ENCODE peak calls at places on chromosomes 16 and 17, in four cellular contexts. I, J, R and C are unnamed samples.

GRCh38 chr17:945672-946071 is 33.9 kb downstream of the NXN start:
- DNase-seq in J (no peak), R (no peak), I (no peak), C (no peak)

GRCh38 chr16:21301168-21301894 is 23.2 kb upstream of the CRYM start:
- DNase-seq in R (peak), J (peak), I (peak), C (peak)

GRCh38 chr17:81715107-81715871 is 3.2 kb downstream of the SLC25A10 start:
- DNase-seq in I (no peak), R (no peak), J (no peak), C (no peak)

GRCh38 chr17:15981646-15982580 is 17.6 kb downstream of the ZSWIM7 start:
- DNase-seq in J (no peak), R (peak), I (no peak), C (no peak)

GRCh38 chr17:16150251-16150859 is 65.0 kb downstream of the NCOR1 start:
- DNase-seq in I (no peak), J (no peak), R (no peak), C (no peak)

GRCh38 chr16:60123387-60124023 is 1389.4 kb upstream of the GOT2 start:
- DNase-seq in J (no peak), R (no peak), I (no peak), C (no peak)

GRCh38 chr17:57553991-57554825 is 190.9 kb downstream of the CCDC182 start:
- DNase-seq in J (no peak), I (no peak), R (peak), C (peak)

GRCh38 chr16:30588651-30589050 is 3.2 kb upstream of the ZNF785 start:
- DNase-seq in J (no peak), I (no peak), R (no peak), C (no peak)

GRCh38 chr16:65895906-65896305 is 470.6 kb upstream of the CDH5 start:
- DNase-seq in J (no peak), I (no peak), R (no peak), C (no peak)

GRCh38 chr17:60656499-60656898 is 21.2 kb upstream of the BCAS3 start:
- DNase-seq in J (no peak), R (peak), I (no peak), C (no peak)

GRCh38 chr17:73105448-73105847 is 13.0 kb upstream of the SLC39A11 start:
- DNase-seq in I (no peak), R (no peak), J (no peak), C (no peak)

GRCh38 chr17:2067559-2067958 is 12.7 kb downstream of the HIC1 start:
- DNase-seq in I (no peak), J (no peak), R (no peak), C (no peak)

GRCh38 chr16:89036776-89037175 is 56.9 kb upstream of the ACSF3 start:
- DNase-seq in R (no peak), I (no peak), J (no peak), C (no peak)

GRCh38 chr17:74011963-74012362 is 191.5 kb upstream of the RPL38 start:
- DNase-seq in I (no peak), J (no peak), R (no peak), C (peak)

GRCh38 chr17:13558588-13558987 is 43.1 kb downstream of the HS3ST3A1 start:
- DNase-seq in I (no peak), R (no peak), J (no peak), C (no peak)

GRCh38 chr17:70307430-70307829 is 138.1 kb downstream of the KCNJ2 start:
- DNase-seq in I (no peak), J (no peak), R (no peak), C (no peak)

GRCh38 chr17:18093616-18094408 is 6.1 kb downstream of the DRG2 start:
- DNase-seq in I (no peak), J (no peak), R (no peak), C (no peak)

GRCh38 chr16:63922563-63922962 is 1199.3 kb downstream of the CDH11 start:
- DNase-seq in I (no peak), R (no peak), J (no peak), C (no peak)

GRCh38 chr17:80295146-80295545 is 34.5 kb downstream of the RNF213 start:
- DNase-seq in J (no peak), I (no peak), R (no peak), C (no peak)

GRCh38 chr16:77789646-77790370 is 1.4 kb downstream of the VAT1L start:
- DNase-seq in I (peak), R (no peak), J (no peak), C (no peak)

GRCh38 chr17:44971776-44972483 is 3.8 kb upstream of the C1QL1 start:
- DNase-seq in J (no peak), R (no peak), I (peak), C (no peak)

GRCh38 chr17:2795412-2796163 is 650 bp upstream of the RAP1GAP2 start:
- DNase-seq in J (no peak), R (no peak), I (no peak), C (no peak)

GRCh38 chr17:7083592-7083991 is 3.5 kb upstream of the CLEC10A start:
- DNase-seq in J (no peak), R (no peak), I (no peak), C (no peak)

GRCh38 chr17:8149419-8150193 is 2.6 kb downstream of the PER1 start:
- DNase-seq in R (no peak), I (no peak), J (no peak), C (no peak)

GRCh38 chr16:30953511-30954124 is 3.9 kb upstream of the SETD1A start:
- DNase-seq in J (no peak), R (no peak), I (peak), C (peak)

GRCh38 chr17:32253117-32253611 is 12.5 kb upstream of the RHBDL3 start:
- DNase-seq in J (no peak), R (peak), I (peak), C (peak)

GRCh38 chr16:68000450-68000849 is 1.2 kb upstream of the DPEP2 start:
- DNase-seq in J (no peak), I (no peak), R (no peak), C (no peak)

GRCh38 chr16:67966549-67967182 is 1.8 kb downstream of the SLC12A4 start:
- DNase-seq in I (no peak), J (no peak), R (peak), C (no peak)

GRCh38 chr16:84606081-84606875 is 11.6 kb downstream of the COTL1 start:
- DNase-seq in I (no peak), R (no peak), J (no peak), C (no peak)

GRCh38 chr16:88856122-88856827 is 472 bp downstream of the GALNS start:
- DNase-seq in I (peak), J (no peak), R (peak), C (no peak)

GRCh38 chr16:26795184-26795583 is 271.5 kb upstream of the C16orf82 start:
- DNase-seq in R (peak), I (no peak), J (no peak), C (no peak)

GRCh38 chr16:64507240-64508024 is 614.4 kb downstream of the CDH11 start:
- DNase-seq in J (no peak), I (no peak), R (no peak), C (no peak)

GRCh38 chr16:836221-836620 is 35.7 kb upstream of the GNG13 start:
- DNase-seq in R (no peak), I (no peak), J (no peak), C (no peak)

GRCh38 chr16:82888616-82889015 is 261.8 kb downstream of the CDH13 start:
- DNase-seq in J (no peak), R (no peak), I (no peak), C (no peak)

GRCh38 chr16:66165879-66166278 is 200.6 kb upstream of the CDH5 start:
- DNase-seq in I (no peak), R (no peak), J (no peak), C (no peak)

GRCh38 chr16:70809392-70810060 is 8.6 kb upstream of the VAC14 start:
- DNase-seq in I (no peak), R (no peak), J (no peak), C (no peak)

DNA sequence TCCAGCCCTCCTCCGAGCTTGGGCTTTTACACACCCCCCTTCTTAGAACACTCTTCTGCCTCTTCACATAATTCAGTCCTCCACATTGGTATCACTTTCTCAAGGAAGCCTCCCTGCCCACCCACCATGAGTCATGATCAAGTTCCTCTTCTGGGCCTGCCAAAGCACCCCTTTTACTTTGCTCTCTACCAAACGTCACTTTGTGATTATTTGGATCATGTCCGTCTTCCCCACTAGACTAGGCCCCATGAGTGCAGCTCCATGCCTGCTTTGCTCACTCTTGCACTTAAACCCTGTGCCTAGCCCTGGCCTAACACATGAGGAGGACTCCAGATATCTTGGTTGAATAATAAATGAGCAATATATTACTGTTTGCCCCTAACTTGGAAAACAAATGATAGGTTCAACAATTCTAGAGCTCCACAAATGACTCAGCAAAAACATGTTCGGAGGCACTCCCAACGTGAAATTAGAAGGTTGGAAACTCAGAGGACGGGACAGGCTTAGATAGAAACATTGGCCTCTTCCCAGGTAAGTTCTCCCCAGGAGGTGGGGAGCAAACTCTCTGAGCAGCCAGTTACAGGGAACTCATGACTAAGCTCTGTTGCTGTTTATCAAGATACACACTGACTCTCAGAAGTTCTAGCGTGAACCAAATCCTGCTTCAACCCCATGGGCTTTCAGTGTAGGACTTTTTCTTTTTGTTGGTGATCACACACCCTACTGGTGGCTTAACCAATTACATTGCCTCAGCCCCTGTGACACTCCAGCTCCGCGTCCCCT is 28.3 kb downstream of the G6PC1 start:
- DNase-seq in I (peak), J (peak), R (peak), C (peak)
- TF ChIP-seq CTCF in I (peak), J (peak), R (peak), C (peak)

GRCh38 chr16:56350491-56351405 is 74.6 kb downstream of the AMFR start:
- DNase-seq in I (no peak), J (no peak), R (no peak), C (no peak)

GRCh38 chr16:56351481-56351880 is 73.9 kb downstream of the AMFR start:
- DNase-seq in R (no peak), I (no peak), J (no peak), C (no peak)

GRCh38 chr16:56354016-56354415 is 71.3 kb downstream of the AMFR start:
- DNase-seq in J (no peak), R (no peak), I (no peak), C (no peak)

GRCh38 chr16:56353054-56353921 is 72.1 kb downstream of the AMFR start:
- DNase-seq in R (no peak), J (no peak), I (no peak), C (no peak)

DNA sequence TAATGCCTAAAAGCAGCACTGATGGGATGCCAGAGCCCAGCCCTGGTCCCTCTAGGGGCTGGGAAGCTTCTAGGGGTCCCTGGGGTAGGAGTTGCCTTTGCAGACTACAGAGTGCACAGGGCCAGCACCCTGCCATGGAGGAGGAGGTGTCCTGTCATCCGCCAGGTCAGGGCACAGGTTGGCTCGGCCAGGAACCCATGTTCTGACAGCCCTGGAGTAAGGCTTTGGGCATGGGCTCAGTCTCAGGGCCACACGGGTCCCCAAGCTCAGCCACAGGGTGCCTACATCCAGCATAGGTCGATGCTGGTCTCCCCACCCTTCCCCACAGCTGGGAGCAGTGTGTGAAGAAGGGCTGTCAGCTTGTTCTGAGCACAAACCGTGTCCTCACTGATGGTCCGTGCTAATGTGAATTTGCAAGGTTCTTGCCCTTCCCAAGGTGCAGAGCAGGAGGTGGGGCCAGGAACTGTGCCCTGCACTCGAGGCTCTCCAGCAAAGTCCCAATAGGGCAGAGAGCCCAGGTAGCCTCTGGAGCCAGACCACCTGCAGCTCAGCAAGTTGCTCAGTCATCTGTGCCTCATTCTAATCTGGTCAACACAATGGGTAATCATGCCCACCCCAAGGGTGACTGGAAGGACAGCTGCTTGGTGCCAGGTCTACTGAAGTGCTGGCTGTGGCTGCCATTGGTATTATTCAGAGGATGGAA is 72.8 kb downstream of the AMFR start:
- DNase-seq in R (no peak), I (no peak), J (no peak), C (no peak)
- TF ChIP-seq NRF1 in R (no peak), I (no peak), J (no peak), C (no peak)

DNA sequence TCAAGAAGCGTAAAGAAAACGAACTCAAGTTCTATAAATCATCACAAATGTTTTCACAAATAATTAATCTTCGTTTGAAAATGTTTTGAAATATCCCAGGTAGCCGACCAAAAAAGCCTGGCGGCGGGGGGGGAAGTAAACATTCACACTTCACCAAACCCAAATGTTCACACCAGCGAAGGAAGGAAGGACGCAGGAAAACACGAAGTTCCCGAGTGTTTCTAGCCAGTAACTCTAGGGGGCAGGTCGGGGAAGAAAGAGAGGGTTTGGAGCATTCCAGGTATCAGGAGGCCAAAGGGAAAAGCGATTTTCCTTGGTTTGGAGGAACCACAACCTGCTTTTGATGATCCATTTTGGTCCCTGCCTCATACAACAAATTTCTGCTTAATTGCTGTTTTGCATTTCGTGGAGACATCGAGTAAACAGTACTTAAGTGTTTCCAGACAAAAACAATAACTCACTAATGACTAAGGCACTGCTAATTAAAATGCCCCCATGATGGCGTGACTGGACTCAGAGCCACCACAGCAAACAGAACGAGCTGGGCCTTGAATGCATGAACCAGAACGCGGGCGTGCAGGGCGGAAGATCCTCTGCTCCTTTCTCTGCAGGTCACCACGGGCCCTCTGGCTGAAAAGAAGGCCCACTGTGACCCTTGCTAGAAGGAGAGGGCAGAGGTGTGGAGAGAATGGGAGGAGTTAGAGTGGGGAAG is 16.6 kb downstream of the ZFHX3 start:
- DNase-seq in I (no peak), R (no peak), J (no peak), C (no peak)
- TF ChIP-seq CTCF in I (peak), R (no peak), J (no peak), C (peak)

GRCh38 chr16:10070591-10070990 is 111.6 kb downstream of the GRIN2A start:
- DNase-seq in I (no peak), J (no peak), R (no peak), C (no peak)
- TF ChIP-seq NRF1 in I (no peak), J (no peak), R (no peak), C (no peak)

GRCh38 chr16:57013902-57014301 is 24.5 kb downstream of the NLRC5 start:
- DNase-seq in I (no peak), R (no peak), J (no peak), C (no peak)
- TF ChIP-seq CTCF in I (no peak), R (no peak), J (no peak), C (no peak)

GRCh38 chr16:14095883-14096551 is 24.9 kb downstream of the MRTFB start:
- DNase-seq in R (no peak), J (no peak), I (no peak), C (no peak)
- TF ChIP-seq NRF1 in R (no peak), J (no peak), I (no peak), C (no peak)

DNA sequence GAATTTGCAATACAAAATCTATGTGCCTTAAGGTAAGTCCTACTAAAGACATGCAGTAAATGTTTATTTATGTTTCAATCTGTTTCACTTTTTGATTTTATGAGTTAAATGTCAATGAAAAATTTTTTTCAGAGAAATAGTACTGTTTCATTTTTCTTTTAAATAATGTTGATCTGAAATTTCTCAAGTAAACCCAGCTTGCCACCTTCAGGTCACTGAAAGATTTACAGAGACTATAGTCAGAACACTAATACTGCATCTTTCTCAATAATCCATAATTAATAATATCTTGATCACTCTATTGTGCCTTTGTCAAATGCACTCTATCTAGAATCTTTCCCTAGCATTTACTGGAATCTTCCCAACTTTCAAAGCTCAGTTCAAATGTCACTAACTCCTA is 6.5 kb upstream of the DHX40 start:
- DNase-seq in I (no peak), R (no peak), J (no peak), C (peak)
- TF ChIP-seq CTCF in I (no peak), R (peak), J (no peak), C (peak)

GRCh38 chr16:73231379-73231778 is 183.5 kb upstream of the ZFHX3 start:
- DNase-seq in I (no peak), R (no peak), J (no peak), C (no peak)

GRCh38 chr16:73228649-73229048 is 180.7 kb upstream of the ZFHX3 start:
- DNase-seq in I (no peak), R (no peak), J (no peak), C (no peak)

GRCh38 chr16:73226675-73227074 is 178.7 kb upstream of the ZFHX3 start:
- DNase-seq in I (no peak), J (no peak), R (peak), C (no peak)

GRCh38 chr16:73230651-73231050 is 182.7 kb upstream of the ZFHX3 start:
- DNase-seq in J (no peak), R (no peak), I (no peak), C (peak)

GRCh38 chr16:73225983-73226382 is 178.1 kb upstream of the ZFHX3 start:
- DNase-seq in R (no peak), I (no peak), J (no peak), C (no peak)
- TF ChIP-seq NRF1 in R (no peak), I (no peak), J (no peak), C (no peak)

GRCh38 chr16:17917316-17918019 is 419.1 kb downstream of the NPIPA8 start:
- DNase-seq in R (no peak), J (no peak), I (no peak), C (no peak)

GRCh38 chr16:17927015-17927414 is 409.5 kb downstream of the NPIPA8 start:
- DNase-seq in I (no peak), J (no peak), R (no peak), C (no peak)

DNA sequence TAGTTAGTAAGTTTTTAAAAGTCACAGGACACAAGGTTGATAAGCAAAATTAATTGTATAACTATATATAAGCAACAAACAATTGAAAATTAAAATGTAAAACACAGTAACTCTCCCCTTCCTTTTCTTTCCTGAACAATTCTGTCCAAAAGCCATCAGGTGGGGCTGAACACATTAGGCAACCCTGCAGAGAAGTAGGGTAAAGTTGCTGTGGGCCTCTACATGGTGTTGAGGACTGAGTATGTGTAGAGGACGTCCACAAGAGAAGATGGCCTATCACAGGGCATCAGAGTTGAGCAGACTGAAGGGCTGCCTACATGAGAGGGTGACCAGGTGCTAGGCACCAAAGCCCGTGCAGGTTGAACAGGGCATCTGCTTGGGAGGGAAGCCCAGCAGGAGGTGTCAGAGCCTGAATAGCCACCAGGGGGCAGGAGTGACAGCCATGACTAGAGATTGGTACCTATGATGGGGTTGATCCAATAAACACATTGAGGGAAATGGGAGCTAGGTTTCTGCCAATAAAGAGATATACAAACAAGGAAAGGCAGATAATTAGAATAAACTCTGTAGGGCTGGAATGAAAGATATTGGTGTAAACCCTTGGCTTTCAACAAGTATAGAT is 415.1 kb downstream of the NPIPA8 start:
- DNase-seq in I (peak), J (no peak), R (peak), C (peak)
- TF ChIP-seq CTCF in I (peak), J (peak), R (peak), C (peak)